ENCODE peak calls at places on chromosomes 13 and 19, in six cellular contexts. One of them, this sample, is unnamed.
A peak's percentile ranks its signal among the peaks of the same experiment; 100 is the strongest.

GRCh38 chr13:43804461-43805070 is 17.8 kb upstream of the ENOX1 start:
- DNase-seq in HAP-1: peak; percentile 68
- DNase-seq in Kasumi-1: peak; percentile 79
- DNase-seq in NCI-H1092: peak; percentile 69
- DNase-seq in ELR: peak; percentile 82
- DNase-seq in caudate nucleus: no peak
- DNase-seq in this sample: peak; percentile 56

GRCh38 chr13:87172166-87172825 is 498.9 kb upstream of the SLITRK5 start:
- DNase-seq in Kasumi-1: no peak
- DNase-seq in NCI-H1092: no peak
- DNase-seq in ELR: peak; percentile 42
- DNase-seq in caudate nucleus: no peak
- DNase-seq in HAP-1: no peak
- DNase-seq in this sample: no peak

GRCh38 chr19:2775556-2776430 is 7.3 kb downstream of the SGTA start:
- DNase-seq in ELR: peak; percentile 76
- DNase-seq in NCI-H1092: no peak
- DNase-seq in HAP-1: no peak
- DNase-seq in caudate nucleus: no peak
- DNase-seq in Kasumi-1: peak; percentile 79
- DNase-seq in this sample: no peak

GRCh38 chr13:112450567-112451240 is 74.5 kb downstream of the SPACA7 start:
- DNase-seq in ELR: no peak
- DNase-seq in caudate nucleus: no peak
- DNase-seq in HAP-1: no peak
- DNase-seq in Kasumi-1: no peak
- DNase-seq in NCI-H1092: peak; percentile 79
- DNase-seq in this sample: no peak

GRCh38 chr19:48330012-48330681 is 4.8 kb downstream of the EMP3 start:
- DNase-seq in ELR: no peak
- DNase-seq in caudate nucleus: peak; percentile 86
- DNase-seq in HAP-1: peak; percentile 92
- DNase-seq in Kasumi-1: peak; percentile 93
- DNase-seq in NCI-H1092: peak; percentile 83
- DNase-seq in this sample: peak; percentile 98

GRCh38 chr13:93730780-93731179 is 504.2 kb downstream of the GPC6 start:
- DNase-seq in caudate nucleus: no peak
- DNase-seq in HAP-1: no peak
- DNase-seq in Kasumi-1: no peak
- DNase-seq in NCI-H1092: no peak
- DNase-seq in ELR: no peak
- DNase-seq in this sample: peak; percentile 23

GRCh38 chr19:16520986-16521624 is 21.1 kb downstream of the CHERP start:
- DNase-seq in Kasumi-1: no peak
- DNase-seq in caudate nucleus: no peak
- DNase-seq in NCI-H1092: no peak
- DNase-seq in HAP-1: no peak
- DNase-seq in ELR: no peak
- DNase-seq in this sample: no peak

GRCh38 chr19:13557756-13558398 is 51.6 kb upstream of the CACNA1A start:
- DNase-seq in NCI-H1092: no peak
- DNase-seq in ELR: peak; percentile 23
- DNase-seq in HAP-1: no peak
- DNase-seq in Kasumi-1: no peak
- DNase-seq in caudate nucleus: no peak
- DNase-seq in this sample: peak; percentile 41

GRCh38 chr19:5090780-5091575 is 122.1 kb downstream of the KDM4B start:
- DNase-seq in NCI-H1092: peak; percentile 46
- DNase-seq in Kasumi-1: no peak
- DNase-seq in HAP-1: no peak
- DNase-seq in ELR: no peak
- DNase-seq in caudate nucleus: peak; percentile 34
- DNase-seq in this sample: peak; percentile 60

GRCh38 chr13:101416181-101417042 is at the start of gene NALCN:
- DNase-seq in caudate nucleus: peak; percentile 70
- DNase-seq in HAP-1: no peak
- DNase-seq in Kasumi-1: no peak
- DNase-seq in ELR: peak; percentile 52
- DNase-seq in NCI-H1092: peak; percentile 72
- DNase-seq in this sample: no peak

GRCh38 chr19:398719-399118 is 10.2 kb downstream of the C2CD4C start:
- DNase-seq in HAP-1: no peak
- DNase-seq in NCI-H1092: no peak
- DNase-seq in Kasumi-1: no peak
- DNase-seq in caudate nucleus: no peak
- DNase-seq in ELR: no peak
- DNase-seq in this sample: no peak

GRCh38 chr19:3670796-3671679 is 29.2 kb downstream of the PIP5K1C start:
- DNase-seq in HAP-1: no peak
- DNase-seq in caudate nucleus: no peak
- DNase-seq in Kasumi-1: peak; percentile 18
- DNase-seq in NCI-H1092: no peak
- DNase-seq in ELR: peak; percentile 73
- DNase-seq in this sample: no peak

GRCh38 chr19:18846862-18847515 is 15.2 kb downstream of the UPF1 start:
- DNase-seq in caudate nucleus: peak; percentile 29
- DNase-seq in ELR: peak; percentile 82
- DNase-seq in NCI-H1092: peak; percentile 57
- DNase-seq in Kasumi-1: peak; percentile 61
- DNase-seq in HAP-1: peak; percentile 60
- DNase-seq in this sample: peak; percentile 57

GRCh38 chr13:102317593-102317992 is 84.3 kb downstream of the FGF14 start:
- DNase-seq in NCI-H1092: no peak
- DNase-seq in ELR: no peak
- DNase-seq in HAP-1: no peak
- DNase-seq in caudate nucleus: no peak
- DNase-seq in Kasumi-1: no peak
- DNase-seq in this sample: no peak

GRCh38 chr19:24078688-24079087 is 8.3 kb upstream of the ZNF254 start:
- DNase-seq in ELR: no peak
- DNase-seq in caudate nucleus: no peak
- DNase-seq in HAP-1: no peak
- DNase-seq in Kasumi-1: no peak
- DNase-seq in NCI-H1092: no peak
- DNase-seq in this sample: no peak

GRCh38 chr19:55687281-55688172 is 12.5 kb downstream of the EPN1 start:
- DNase-seq in caudate nucleus: no peak
- DNase-seq in NCI-H1092: no peak
- DNase-seq in HAP-1: no peak
- DNase-seq in ELR: no peak
- DNase-seq in Kasumi-1: no peak
- DNase-seq in this sample: no peak

GRCh38 chr13:68927387-68928026 is 1180.1 kb upstream of the ATXN8OS start:
- DNase-seq in Kasumi-1: peak; percentile 39
- DNase-seq in NCI-H1092: peak; percentile 37
- DNase-seq in ELR: peak; percentile 43
- DNase-seq in HAP-1: peak; percentile 66
- DNase-seq in caudate nucleus: no peak
- DNase-seq in this sample: peak; percentile 31

GRCh38 chr13:39385154-39385553 is 217.8 kb downstream of the LHFPL6 start:
- DNase-seq in Kasumi-1: no peak
- DNase-seq in NCI-H1092: no peak
- DNase-seq in HAP-1: no peak
- DNase-seq in ELR: peak; percentile 15
- DNase-seq in caudate nucleus: no peak
- DNase-seq in this sample: no peak

GRCh38 chr19:7533925-7534480 is 1.5 kb upstream of the PNPLA6 start:
- DNase-seq in HAP-1: no peak
- DNase-seq in caudate nucleus: peak; percentile 75
- DNase-seq in Kasumi-1: peak; percentile 32
- DNase-seq in ELR: peak; percentile 91
- DNase-seq in NCI-H1092: peak; percentile 80
- DNase-seq in this sample: peak; percentile 83

GRCh38 chr13:52001120-52001731 is 10.0 kb downstream of the ATP7B start:
- DNase-seq in caudate nucleus: no peak
- DNase-seq in ELR: peak; percentile 74
- DNase-seq in HAP-1: peak; percentile 68
- DNase-seq in Kasumi-1: peak; percentile 91
- DNase-seq in NCI-H1092: no peak
- DNase-seq in this sample: peak; percentile 72

GRCh38 chr19:4596033-4596904 is 36.8 kb upstream of the SEMA6B start:
- DNase-seq in NCI-H1092: no peak
- DNase-seq in Kasumi-1: no peak
- DNase-seq in HAP-1: no peak
- DNase-seq in ELR: no peak
- DNase-seq in caudate nucleus: no peak
- DNase-seq in this sample: no peak

GRCh38 chr19:5436101-5436947 is 18.9 kb upstream of the ZNRF4 start:
- DNase-seq in Kasumi-1: no peak
- DNase-seq in caudate nucleus: no peak
- DNase-seq in NCI-H1092: peak; percentile 54
- DNase-seq in ELR: peak; percentile 60
- DNase-seq in HAP-1: peak; percentile 81
- DNase-seq in this sample: no peak

GRCh38 chr19:33405491-33406461 is 32.3 kb downstream of the CEBPG start:
- DNase-seq in HAP-1: no peak
- DNase-seq in caudate nucleus: no peak
- DNase-seq in ELR: no peak
- DNase-seq in Kasumi-1: no peak
- DNase-seq in NCI-H1092: no peak
- DNase-seq in this sample: no peak

GRCh38 chr19:36745870-36746269 is 26.7 kb downstream of the ZNF850 start:
- DNase-seq in NCI-H1092: no peak
- DNase-seq in Kasumi-1: no peak
- DNase-seq in ELR: peak; percentile 12
- DNase-seq in caudate nucleus: no peak
- DNase-seq in HAP-1: no peak
- DNase-seq in this sample: no peak

GRCh38 chr13:31862828-31863227 is 123.5 kb downstream of the RXFP2 start:
- DNase-seq in HAP-1: no peak
- DNase-seq in Kasumi-1: peak; percentile 24
- DNase-seq in NCI-H1092: no peak
- DNase-seq in ELR: no peak
- DNase-seq in caudate nucleus: no peak
- DNase-seq in this sample: no peak